ENCODE peak calls at places on chromosomes 13 and 19, in nine cellular contexts. One of them, this sample, is unnamed.
A peak's percentile ranks its signal among the peaks of the same experiment; 100 is the strongest.

GRCh38 chr13:50712882-50713281 is 130.6 kb downstream of the DLEU7 start:
- DNase-seq in CD8-positive, alpha-beta memory T cell: no peak
- DNase-seq in SK-N-MC: no peak
- DNase-seq in ascending aorta: no peak
- DNase-seq in effector memory CD4-positive, alpha-beta T cell: no peak
- DNase-seq in IMR-90: no peak
- DNase-seq in breast epithelium: no peak
- DNase-seq in Peyer's patch: no peak
- DNase-seq in right atrium auricular region: no peak
- DNase-seq in this sample: no peak

GRCh38 chr13:48156466-48156865 is 61.6 kb upstream of the MED4 start:
- DNase-seq in effector memory CD4-positive, alpha-beta T cell: peak; percentile 69
- DNase-seq in ascending aorta: no peak
- DNase-seq in IMR-90: no peak
- DNase-seq in breast epithelium: no peak
- DNase-seq in CD8-positive, alpha-beta memory T cell: peak; percentile 73
- DNase-seq in Peyer's patch: peak; percentile 84
- DNase-seq in SK-N-MC: no peak
- DNase-seq in right atrium auricular region: no peak
- DNase-seq in this sample: peak; percentile 89

GRCh38 chr19:45098521-45099464 is 5.8 kb downstream of the PPP1R37 start:
- DNase-seq in CD8-positive, alpha-beta memory T cell: no peak
- DNase-seq in IMR-90: peak; percentile 45
- DNase-seq in right atrium auricular region: peak; percentile 63
- DNase-seq in Peyer's patch: no peak
- DNase-seq in SK-N-MC: no peak
- DNase-seq in effector memory CD4-positive, alpha-beta T cell: no peak
- DNase-seq in ascending aorta: no peak
- DNase-seq in breast epithelium: no peak
- DNase-seq in this sample: no peak

GRCh38 chr13:42076309-42076713 is 27.9 kb downstream of the DGKH start:
- DNase-seq in CD8-positive, alpha-beta memory T cell: no peak
- DNase-seq in ascending aorta: no peak
- DNase-seq in Peyer's patch: no peak
- DNase-seq in breast epithelium: no peak
- DNase-seq in IMR-90: peak; percentile 30
- DNase-seq in SK-N-MC: peak; percentile 42
- DNase-seq in right atrium auricular region: no peak
- DNase-seq in effector memory CD4-positive, alpha-beta T cell: no peak
- DNase-seq in this sample: no peak

GRCh38 chr19:19034204-19034624 is 811 bp downstream of the ARMC6 start:
- DNase-seq in breast epithelium: no peak
- DNase-seq in effector memory CD4-positive, alpha-beta T cell: peak; percentile 53
- DNase-seq in SK-N-MC: peak; percentile 48
- DNase-seq in ascending aorta: peak; percentile 72
- DNase-seq in CD8-positive, alpha-beta memory T cell: peak; percentile 59
- DNase-seq in Peyer's patch: peak; percentile 76
- DNase-seq in right atrium auricular region: no peak
- DNase-seq in IMR-90: peak; percentile 44
- DNase-seq in this sample: peak; percentile 86

GRCh38 chr13:43019811-43020210 is 3.6 kb upstream of the DNAJC15 start:
- DNase-seq in ascending aorta: no peak
- DNase-seq in IMR-90: no peak
- DNase-seq in breast epithelium: no peak
- DNase-seq in right atrium auricular region: no peak
- DNase-seq in Peyer's patch: no peak
- DNase-seq in effector memory CD4-positive, alpha-beta T cell: no peak
- DNase-seq in CD8-positive, alpha-beta memory T cell: no peak
- DNase-seq in SK-N-MC: no peak
- DNase-seq in this sample: no peak

GRCh38 chr13:97391201-97391600 is 42.8 kb upstream of the RAP2A start:
- DNase-seq in ascending aorta: no peak
- DNase-seq in CD8-positive, alpha-beta memory T cell: no peak
- DNase-seq in Peyer's patch: no peak
- DNase-seq in IMR-90: peak; percentile 50
- DNase-seq in breast epithelium: no peak
- DNase-seq in effector memory CD4-positive, alpha-beta T cell: no peak
- DNase-seq in SK-N-MC: no peak
- DNase-seq in right atrium auricular region: no peak
- DNase-seq in this sample: no peak

GRCh38 chr13:38743499-38743898 is 56.6 kb downstream of the FREM2 start:
- DNase-seq in Peyer's patch: no peak
- DNase-seq in ascending aorta: no peak
- DNase-seq in SK-N-MC: no peak
- DNase-seq in breast epithelium: no peak
- DNase-seq in CD8-positive, alpha-beta memory T cell: no peak
- DNase-seq in right atrium auricular region: no peak
- DNase-seq in IMR-90: no peak
- DNase-seq in effector memory CD4-positive, alpha-beta T cell: no peak
- DNase-seq in this sample: no peak

GRCh38 chr19:44746616-44746945 is 1.9 kb upstream of the BCL3 start:
- DNase-seq in effector memory CD4-positive, alpha-beta T cell: no peak
- DNase-seq in ascending aorta: peak; percentile 65
- DNase-seq in right atrium auricular region: no peak
- DNase-seq in breast epithelium: no peak
- DNase-seq in CD8-positive, alpha-beta memory T cell: no peak
- DNase-seq in SK-N-MC: no peak
- DNase-seq in Peyer's patch: peak; percentile 46
- DNase-seq in IMR-90: no peak
- DNase-seq in this sample: no peak

GRCh38 chr13:73991884-73992283 is 142.3 kb downstream of the KLF12 start:
- DNase-seq in effector memory CD4-positive, alpha-beta T cell: no peak
- DNase-seq in ascending aorta: no peak
- DNase-seq in CD8-positive, alpha-beta memory T cell: no peak
- DNase-seq in Peyer's patch: no peak
- DNase-seq in breast epithelium: no peak
- DNase-seq in SK-N-MC: no peak
- DNase-seq in right atrium auricular region: no peak
- DNase-seq in IMR-90: no peak
- DNase-seq in this sample: no peak
- H3K27ac ChIP-seq in effector memory CD4-positive, alpha-beta T cell: no peak overlapping the region
- H3K27ac ChIP-seq in ascending aorta: no peak overlapping the region
- H3K27ac ChIP-seq in CD8-positive, alpha-beta memory T cell: no peak overlapping the region
- H3K27ac ChIP-seq in Peyer's patch: no peak overlapping the region
- H3K27ac ChIP-seq in breast epithelium: no peak overlapping the region
- H3K27ac ChIP-seq in SK-N-MC: no peak overlapping the region
- H3K27ac ChIP-seq in right atrium auricular region: no peak overlapping the region
- H3K27ac ChIP-seq in IMR-90: no peak overlapping the region
- H3K27ac ChIP-seq in this sample: no peak overlapping the region

GRCh38 chr13:60267498-60268202 is 103.9 kb upstream of the DIAPH3 start:
- DNase-seq in ascending aorta: no peak
- DNase-seq in effector memory CD4-positive, alpha-beta T cell: no peak
- DNase-seq in breast epithelium: no peak
- DNase-seq in IMR-90: no peak
- DNase-seq in Peyer's patch: peak; percentile 51
- DNase-seq in CD8-positive, alpha-beta memory T cell: peak; percentile 41
- DNase-seq in right atrium auricular region: no peak
- DNase-seq in SK-N-MC: no peak
- DNase-seq in this sample: no peak
- H3K27ac ChIP-seq in ascending aorta: no peak overlapping the region
- H3K27ac ChIP-seq in effector memory CD4-positive, alpha-beta T cell: no peak overlapping the region
- H3K27ac ChIP-seq in breast epithelium: no peak overlapping the region
- H3K27ac ChIP-seq in IMR-90: no peak overlapping the region
- H3K27ac ChIP-seq in Peyer's patch: no peak overlapping the region
- H3K27ac ChIP-seq in CD8-positive, alpha-beta memory T cell: peak overlapping the region; percentile 20
- H3K27ac ChIP-seq in right atrium auricular region: no peak overlapping the region
- H3K27ac ChIP-seq in SK-N-MC: no peak overlapping the region
- H3K27ac ChIP-seq in this sample: no peak overlapping the region

GRCh38 chr13:35549481-35549880 is 73.0 kb upstream of the MAB21L1 start:
- DNase-seq in CD8-positive, alpha-beta memory T cell: no peak
- DNase-seq in right atrium auricular region: no peak
- DNase-seq in SK-N-MC: no peak
- DNase-seq in ascending aorta: no peak
- DNase-seq in effector memory CD4-positive, alpha-beta T cell: no peak
- DNase-seq in breast epithelium: no peak
- DNase-seq in Peyer's patch: no peak
- DNase-seq in IMR-90: peak; percentile 43
- DNase-seq in this sample: no peak

GRCh38 chr13:35552172-35552844 is 75.8 kb upstream of the MAB21L1 start:
- DNase-seq in breast epithelium: no peak
- DNase-seq in CD8-positive, alpha-beta memory T cell: no peak
- DNase-seq in right atrium auricular region: no peak
- DNase-seq in ascending aorta: no peak
- DNase-seq in IMR-90: peak; percentile 34
- DNase-seq in Peyer's patch: no peak
- DNase-seq in SK-N-MC: no peak
- DNase-seq in effector memory CD4-positive, alpha-beta T cell: no peak
- DNase-seq in this sample: no peak

DNA sequence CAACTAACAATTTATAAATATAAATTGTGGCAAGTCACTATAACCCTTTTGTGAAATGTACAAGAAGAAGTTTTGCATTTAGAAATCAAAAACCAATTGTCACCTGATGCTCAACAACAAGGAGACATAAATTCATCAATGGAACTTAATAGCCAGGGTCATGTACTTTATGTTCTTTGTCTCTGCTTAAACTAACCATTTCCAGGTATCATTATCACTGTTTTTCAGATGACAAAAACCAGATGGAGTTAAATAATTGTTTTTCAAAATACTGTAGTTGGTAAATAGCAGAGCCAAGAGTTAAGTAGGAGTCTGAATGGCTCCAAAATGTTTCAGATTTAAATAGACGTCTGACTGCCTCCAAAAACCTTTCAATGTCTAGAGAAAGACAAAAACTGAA is 72.3 kb upstream of the MAB21L1 start:
- DNase-seq in Peyer's patch: no peak
- DNase-seq in effector memory CD4-positive, alpha-beta T cell: no peak
- DNase-seq in right atrium auricular region: no peak
- DNase-seq in breast epithelium: no peak
- DNase-seq in CD8-positive, alpha-beta memory T cell: no peak
- DNase-seq in IMR-90: no peak
- DNase-seq in ascending aorta: no peak
- DNase-seq in SK-N-MC: no peak
- DNase-seq in this sample: no peak
- H3K27ac ChIP-seq in Peyer's patch: no peak overlapping the region
- H3K27ac ChIP-seq in effector memory CD4-positive, alpha-beta T cell: no peak overlapping the region
- H3K27ac ChIP-seq in right atrium auricular region: no peak overlapping the region
- H3K27ac ChIP-seq in breast epithelium: no peak overlapping the region
- H3K27ac ChIP-seq in CD8-positive, alpha-beta memory T cell: no peak overlapping the region
- H3K27ac ChIP-seq in IMR-90: no peak overlapping the region
- H3K27ac ChIP-seq in ascending aorta: no peak overlapping the region
- H3K27ac ChIP-seq in SK-N-MC: no peak overlapping the region
- H3K27ac ChIP-seq in this sample: no peak overlapping the region

GRCh38 chr13:67232384-67232783 is 2.2 kb upstream of the PCDH9 start:
- DNase-seq in ascending aorta: no peak
- DNase-seq in breast epithelium: no peak
- DNase-seq in Peyer's patch: no peak
- DNase-seq in SK-N-MC: no peak
- DNase-seq in right atrium auricular region: no peak
- DNase-seq in effector memory CD4-positive, alpha-beta T cell: no peak
- DNase-seq in IMR-90: no peak
- DNase-seq in CD8-positive, alpha-beta memory T cell: no peak
- DNase-seq in this sample: no peak
- H3K27ac ChIP-seq in ascending aorta: peak overlapping the region; percentile 90
- H3K27ac ChIP-seq in breast epithelium: no peak overlapping the region
- H3K27ac ChIP-seq in Peyer's patch: no peak overlapping the region
- H3K27ac ChIP-seq in SK-N-MC: no peak overlapping the region
- H3K27ac ChIP-seq in right atrium auricular region: peak overlapping the region; percentile 98
- H3K27ac ChIP-seq in effector memory CD4-positive, alpha-beta T cell: no peak overlapping the region
- H3K27ac ChIP-seq in IMR-90: no peak overlapping the region
- H3K27ac ChIP-seq in CD8-positive, alpha-beta memory T cell: no peak overlapping the region
- H3K27ac ChIP-seq in this sample: no peak overlapping the region

GRCh38 chr13:20546559-20546958 is 20.4 kb upstream of the IFT88 start:
- DNase-seq in ascending aorta: no peak
- DNase-seq in right atrium auricular region: no peak
- DNase-seq in breast epithelium: no peak
- DNase-seq in CD8-positive, alpha-beta memory T cell: no peak
- DNase-seq in IMR-90: no peak
- DNase-seq in SK-N-MC: no peak
- DNase-seq in Peyer's patch: no peak
- DNase-seq in effector memory CD4-positive, alpha-beta T cell: no peak
- DNase-seq in this sample: no peak

GRCh38 chr13:20553309-20553708 is 13.6 kb upstream of the IFT88 start:
- DNase-seq in IMR-90: no peak
- DNase-seq in Peyer's patch: no peak
- DNase-seq in effector memory CD4-positive, alpha-beta T cell: no peak
- DNase-seq in breast epithelium: no peak
- DNase-seq in right atrium auricular region: no peak
- DNase-seq in CD8-positive, alpha-beta memory T cell: no peak
- DNase-seq in ascending aorta: no peak
- DNase-seq in SK-N-MC: peak; percentile 58
- DNase-seq in this sample: no peak

GRCh38 chr13:20547479-20547908 is 19.5 kb upstream of the IFT88 start:
- DNase-seq in IMR-90: no peak
- DNase-seq in CD8-positive, alpha-beta memory T cell: no peak
- DNase-seq in SK-N-MC: no peak
- DNase-seq in effector memory CD4-positive, alpha-beta T cell: no peak
- DNase-seq in ascending aorta: no peak
- DNase-seq in right atrium auricular region: no peak
- DNase-seq in breast epithelium: no peak
- DNase-seq in Peyer's patch: peak; percentile 79
- DNase-seq in this sample: no peak

DNA sequence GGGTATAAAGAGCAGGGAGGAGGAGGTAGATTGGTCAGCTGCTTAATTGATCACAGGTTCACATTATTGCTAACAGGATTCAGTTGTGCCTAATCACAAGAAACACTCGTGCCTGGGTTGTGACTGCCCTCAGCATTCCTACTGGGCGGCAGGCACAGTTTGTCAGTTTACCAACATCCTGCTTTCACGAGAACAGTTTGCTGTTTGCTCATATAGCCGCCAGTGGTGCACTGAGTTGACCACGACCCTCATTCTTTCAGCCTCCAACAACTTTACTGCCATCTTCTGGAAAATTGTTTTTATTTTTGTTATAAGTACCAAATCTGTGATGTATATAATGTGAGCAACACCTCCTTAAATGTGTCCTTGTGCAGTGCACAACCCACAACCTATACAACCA is 16.2 kb upstream of the IFT88 start:
- DNase-seq in SK-N-MC: no peak
- DNase-seq in IMR-90: no peak
- DNase-seq in CD8-positive, alpha-beta memory T cell: no peak
- DNase-seq in right atrium auricular region: no peak
- DNase-seq in Peyer's patch: no peak
- DNase-seq in breast epithelium: no peak
- DNase-seq in effector memory CD4-positive, alpha-beta T cell: no peak
- DNase-seq in ascending aorta: no peak
- DNase-seq in this sample: no peak
- H3K27ac ChIP-seq in SK-N-MC: no peak overlapping the region
- H3K27ac ChIP-seq in IMR-90: no peak overlapping the region
- H3K27ac ChIP-seq in CD8-positive, alpha-beta memory T cell: no peak overlapping the region
- H3K27ac ChIP-seq in right atrium auricular region: no peak overlapping the region
- H3K27ac ChIP-seq in Peyer's patch: no peak overlapping the region
- H3K27ac ChIP-seq in breast epithelium: no peak overlapping the region
- H3K27ac ChIP-seq in effector memory CD4-positive, alpha-beta T cell: no peak overlapping the region
- H3K27ac ChIP-seq in ascending aorta: no peak overlapping the region
- H3K27ac ChIP-seq in this sample: no peak overlapping the region

GRCh38 chr19:30446844-30447243 is 74.7 kb downstream of the ZNF536 start:
- DNase-seq in ascending aorta: no peak
- DNase-seq in right atrium auricular region: no peak
- DNase-seq in effector memory CD4-positive, alpha-beta T cell: no peak
- DNase-seq in CD8-positive, alpha-beta memory T cell: no peak
- DNase-seq in IMR-90: no peak
- DNase-seq in Peyer's patch: no peak
- DNase-seq in SK-N-MC: no peak
- DNase-seq in breast epithelium: no peak
- DNase-seq in this sample: no peak
- H3K27ac ChIP-seq in ascending aorta: no peak overlapping the region
- H3K27ac ChIP-seq in right atrium auricular region: no peak overlapping the region
- H3K27ac ChIP-seq in effector memory CD4-positive, alpha-beta T cell: no peak overlapping the region
- H3K27ac ChIP-seq in CD8-positive, alpha-beta memory T cell: no peak overlapping the region
- H3K27ac ChIP-seq in IMR-90: no peak overlapping the region
- H3K27ac ChIP-seq in Peyer's patch: no peak overlapping the region
- H3K27ac ChIP-seq in SK-N-MC: peak overlapping the region; percentile 64
- H3K27ac ChIP-seq in breast epithelium: no peak overlapping the region
- H3K27ac ChIP-seq in this sample: no peak overlapping the region